ENCODE peak calls at places on chromosomes 4 and X, in five cellular contexts. X is transverse colon, U is tibial artery, F is adrenal gland, S is ovary. Q is an unnamed sample.
A peak's percentile ranks its signal among the peaks of the same experiment; 100 is the strongest.

GRCh38 chr4:8355306-8355705 is 85.2 kb downstream of the ACOX3 start:
- DNase-seq in X (no peak), U (no peak), F (no peak), S (no peak), Q (no peak)

GRCh38 chr4:54231419-54232150 is 2.5 kb downstream of the PDGFRA start:
- DNase-seq in X (no peak), U (peak; percentile 75), F (peak; percentile 60), S (peak; percentile 74), Q (peak; percentile 87)

GRCh38 chr4:26624042-26624441 is 40.2 kb downstream of the TBC1D19 start:
- DNase-seq in X (no peak), U (no peak), F (no peak), S (no peak), Q (no peak)

GRCh38 chr4:128285085-128286023 is 2.3 kb downstream of the PGRMC2 start:
- DNase-seq in X (peak; percentile 16), U (no peak), F (no peak), S (no peak), Q (peak; percentile 42)

GRCh38 chr4:57094482-57095223 is 15.5 kb downstream of the IGFBP7 start:
- DNase-seq in X (no peak), U (no peak), F (no peak), S (no peak), Q (no peak)

GRCh38 chrX:133523094-133523493 is 107.8 kb upstream of the GPC4 start:
- DNase-seq in X (no peak), U (peak; percentile 22), F (no peak), S (no peak), Q (peak; percentile 20)

GRCh38 chrX:2819345-2820130 is 9.2 kb upstream of the GYG2 start:
- DNase-seq in X (no peak), U (no peak), F (no peak), S (no peak), Q (no peak)

GRCh38 chrX:149002320-149002719 is 501.9 kb downstream of the AFF2 start:
- DNase-seq in X (no peak), U (no peak), F (no peak), S (no peak), Q (no peak)

GRCh38 chr4:141028024-141028529 is 105.2 kb downstream of the RNF150 start:
- DNase-seq in X (no peak), U (no peak), F (no peak), S (no peak), Q (no peak)

GRCh38 chr4:52961666-52962412 is 99.7 kb downstream of the RASL11B start:
- DNase-seq in X (no peak), U (no peak), F (no peak), S (no peak), Q (no peak)

GRCh38 chrX:150663061-150663460 is 30.1 kb upstream of the MTMR1 start:
- DNase-seq in X (no peak), U (no peak), F (no peak), S (no peak), Q (no peak)

GRCh38 chrX:39261446-39262147 is 460.3 kb downstream of the MID1IP1 start:
- DNase-seq in X (no peak), U (no peak), F (no peak), S (no peak), Q (peak; percentile 77)

GRCh38 chrX:71492086-71493065 is 40.5 kb upstream of the OGT start:
- DNase-seq in X (peak; percentile 44), U (peak; percentile 25), F (peak; percentile 58), S (peak; percentile 16), Q (peak; percentile 39)

GRCh38 chr4:173121044-173121685 is 47.4 kb upstream of the GALNT7 start:
- DNase-seq in X (peak; percentile 48), U (no peak), F (no peak), S (no peak), Q (no peak)

GRCh38 chrX:2521092-2521926 is 20.5 kb upstream of the DHRSX start:
- DNase-seq in X (peak; percentile 25), U (peak; percentile 54), F (no peak), S (no peak), Q (no peak)

GRCh38 chrX:53481816-53482485 is 47.8 kb upstream of the HSD17B10 start:
- DNase-seq in X (peak; percentile 66), U (peak; percentile 51), F (peak; percentile 79), S (no peak), Q (peak; percentile 38)

GRCh38 chrX:103607385-103608304 is at the start of gene TCEAL3:
- DNase-seq in X (peak; percentile 51), U (peak; percentile 45), F (peak; percentile 82), S (peak; percentile 77), Q (peak; percentile 54)

GRCh38 chr4:39480251-39480650 is 21.4 kb downstream of the LIAS start:
- DNase-seq in X (no peak), U (no peak), F (no peak), S (no peak), Q (no peak)

GRCh38 chrX:48829016-48829735 is 2.9 kb downstream of the ERAS start:
- DNase-seq in X (no peak), U (no peak), F (no peak), S (no peak), Q (no peak)

GRCh38 chrX:154021131-154021611 is 1.5 kb upstream of the IRAK1 start:
- DNase-seq in X (no peak), U (no peak), F (peak; percentile 64), S (no peak), Q (peak; percentile 60)

GRCh38 chr4:186039697-186040096 is 29.3 kb upstream of the TLR3 start:
- DNase-seq in X (no peak), U (no peak), F (no peak), S (no peak), Q (peak; percentile 35)

GRCh38 chrX:112672788-112673560 is 6.8 kb downstream of the LHFPL1 start:
- DNase-seq in X (no peak), U (no peak), F (no peak), S (no peak), Q (no peak)

GRCh38 chrX:97844943-97845342 is 961.2 kb downstream of the RPA4 start:
- DNase-seq in X (no peak), U (no peak), F (no peak), S (no peak), Q (no peak)
- H3K9me3 ChIP-seq in X (no peaks in the 10 kb centered on the region), U (no peaks in the 10 kb centered on the region), F (no peaks in the 10 kb centered on the region), S (no peaks in the 10 kb centered on the region), Q (no peaks in the 10 kb centered on the region)

DNA sequence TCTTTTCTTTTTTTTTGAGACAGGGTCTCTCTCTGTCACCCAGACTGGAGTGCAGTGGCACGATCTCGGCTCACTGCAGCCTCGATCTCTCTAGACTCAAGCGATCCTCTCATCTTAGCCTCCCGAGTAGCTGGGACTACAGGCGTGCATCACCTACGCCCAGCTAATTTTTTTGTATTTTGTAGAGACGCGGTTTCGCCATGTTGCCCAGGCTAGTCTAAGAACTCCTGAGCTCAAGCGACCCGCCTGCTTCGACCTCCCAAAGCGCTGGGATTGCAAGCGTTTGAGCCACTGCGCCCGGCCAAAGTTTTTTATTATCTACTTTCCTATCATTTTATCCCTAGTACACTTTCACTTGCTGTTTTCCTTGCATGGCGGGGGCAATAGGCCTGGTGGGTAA is 1.4 kb downstream of the UBA6 start:
- DNase-seq in X (no peak), U (no peak), F (no peak), S (no peak), Q (no peak)
- H3K4me3 ChIP-seq in X (peak overlapping the region; percentile 100), U (no peak overlapping the region), F (peak overlapping the region; percentile 84), S (no peak overlapping the region), Q (peak overlapping the region; percentile 82)

GRCh38 chr4:151142758-151143157 is 43.3 kb downstream of the RPS3A start:
- DNase-seq in X (no peak), U (no peak), F (no peak), S (no peak), Q (no peak)
- H3K36me3 ChIP-seq in X (no peaks in the 10 kb centered on the region), U (peaks cover 99% of the 10 kb centered on the region), F (no peaks in the 10 kb centered on the region), S (no peaks in the 10 kb centered on the region), Q (no peaks in the 10 kb centered on the region)

GRCh38 chr4:20194079-20195013 is 57.4 kb upstream of the SLIT2 start:
- DNase-seq in X (no peak), U (no peak), F (no peak), S (no peak), Q (no peak)
- H3K9me3 ChIP-seq in X (no peaks in the 10 kb centered on the region), U (no peaks in the 10 kb centered on the region), F (no peaks in the 10 kb centered on the region), S (no peaks in the 10 kb centered on the region), Q (no peaks in the 10 kb centered on the region)

DNA sequence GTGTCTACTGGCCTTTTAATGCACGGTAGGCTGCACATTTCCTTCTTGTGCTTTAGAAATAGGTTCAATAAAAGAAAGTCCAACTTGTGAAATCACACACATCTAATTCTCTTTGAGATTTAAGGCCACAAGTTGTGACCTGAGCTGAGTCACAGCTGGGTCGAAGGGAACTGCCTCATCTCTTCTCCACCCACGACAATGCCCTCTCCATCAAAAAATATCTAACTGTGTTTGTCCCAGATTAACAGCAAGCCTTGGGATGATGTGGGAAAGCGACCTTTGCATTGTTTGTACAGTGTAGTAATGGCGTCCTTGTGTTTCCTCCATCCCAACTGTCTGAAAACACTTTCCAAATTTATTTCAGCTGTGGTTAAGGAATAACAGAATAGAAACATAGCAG is 168.9 kb downstream of the AMELX start:
- DNase-seq in X (no peak), U (no peak), F (no peak), S (no peak), Q (no peak)
- H3K4me3 ChIP-seq in X (no peak overlapping the region), U (no peak overlapping the region), F (no peak overlapping the region), S (no peak overlapping the region), Q (no peak overlapping the region)

DNA sequence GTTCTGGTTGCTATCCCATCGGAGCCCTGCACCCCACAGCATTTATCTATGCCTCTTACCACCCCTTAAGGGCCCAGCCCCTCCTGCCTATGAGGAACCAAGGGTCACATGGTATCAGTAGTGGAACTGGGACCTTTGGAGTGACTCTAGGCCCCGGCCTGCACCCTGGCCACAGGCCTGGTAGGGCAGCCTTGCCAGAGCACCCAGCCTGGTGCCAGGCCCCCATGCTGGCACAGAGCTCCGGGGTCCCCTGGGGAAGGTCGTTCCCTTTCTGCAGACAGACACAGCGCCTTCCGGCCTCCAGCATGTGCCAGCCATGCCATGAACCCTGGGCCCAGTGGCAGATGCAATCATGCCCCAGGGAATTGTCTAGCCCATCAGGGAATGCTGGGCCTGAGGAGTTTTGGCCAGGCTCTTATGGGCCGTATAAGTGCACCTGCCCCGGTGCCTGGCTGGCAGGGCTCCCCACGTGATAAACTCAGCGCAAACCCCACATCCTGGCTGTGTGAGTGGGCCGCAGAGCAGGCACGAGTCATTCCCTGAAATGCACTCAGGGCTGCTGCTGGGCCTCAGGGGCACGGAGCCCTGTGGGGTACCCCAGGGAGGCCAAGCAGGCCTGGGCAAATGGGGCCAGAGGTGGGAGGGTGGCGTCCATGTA is 19.8 kb upstream of the ADD1 start:
- DNase-seq in X (no peak), U (no peak), F (no peak), S (no peak), Q (no peak)
- H3K36me3 ChIP-seq in X (no peaks in the 10 kb centered on the region), U (peaks cover 67% of the 10 kb centered on the region), F (no peaks in the 10 kb centered on the region), S (no peaks in the 10 kb centered on the region), Q (no peaks in the 10 kb centered on the region)

DNA sequence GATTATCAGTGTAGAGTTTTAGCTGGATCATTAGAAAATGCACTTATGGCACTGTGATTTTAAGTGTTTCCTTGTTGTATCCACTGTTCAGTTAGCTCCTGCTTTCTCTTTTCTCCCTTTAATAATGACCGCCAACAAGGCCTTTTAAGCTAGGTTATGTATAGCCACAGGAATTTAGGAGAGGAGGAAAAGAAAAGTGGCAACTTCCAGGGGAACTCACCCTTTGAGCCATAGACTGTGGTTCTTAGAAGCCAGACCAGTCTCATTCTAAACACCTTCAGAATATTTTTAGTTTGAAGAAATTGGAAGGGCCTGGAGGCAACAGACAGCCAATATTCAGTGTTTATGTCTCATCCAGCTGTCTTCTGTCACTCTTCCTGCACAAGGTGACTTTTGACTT is 6.1 kb downstream of the FGF2 start:
- DNase-seq in X (no peak), U (no peak), F (no peak), S (no peak), Q (no peak)
- H3K9me3 ChIP-seq in X (no peaks in the 10 kb centered on the region), U (no peaks in the 10 kb centered on the region), F (no peaks in the 10 kb centered on the region), S (no peaks in the 10 kb centered on the region), Q (peaks cover 3% of the 10 kb centered on the region)